ENCODE peak calls at places on chromosomes 1 and 21, in four cellular contexts. J is IMR-90, Q is mesendoderm, F is H1. E is an unnamed sample.

GRCh38 chr1:204438628-204439027 is 27.0 kb upstream of the PPP1R15B start:
- DNase-seq in F (no peak), J (peak), Q (no peak), E (no peak)

GRCh38 chr1:65255088-65256050 is 54.0 kb upstream of the DNAJC6 start:
- DNase-seq in Q (peak), J (no peak), F (no peak), E (peak)

GRCh38 chr1:205596876-205597275 is 34.9 kb downstream of the ELK4 start:
- DNase-seq in F (no peak), Q (no peak), J (no peak), E (no peak)

GRCh38 chr21:16608209-16608830 is 878.5 kb downstream of the USP25 start:
- DNase-seq in F (no peak), J (no peak), Q (peak), E (no peak)

GRCh38 chr1:12600880-12601633 is 17.0 kb downstream of the DHRS3 start:
- DNase-seq in J (no peak), F (no peak), Q (peak), E (peak)

GRCh38 chr1:116945421-116945820 is 35.7 kb downstream of the PTGFRN start:
- DNase-seq in J (no peak), Q (no peak), F (no peak), E (no peak)

GRCh38 chr1:218779341-218779831 is 394.3 kb upstream of the LYPLAL1 start:
- DNase-seq in F (no peak), J (peak), Q (peak), E (no peak)

GRCh38 chr1:109091196-109092193 is 931 bp downstream of the TMEM167B start:
- DNase-seq in F (no peak), J (peak), Q (no peak), E (no peak)

GRCh38 chr1:117580882-117581281 is 25.0 kb upstream of the TENT5C start:
- DNase-seq in J (no peak), F (no peak), Q (no peak), E (no peak)

GRCh38 chr21:40191616-40192015 is 324.4 kb downstream of the PCP4 start:
- DNase-seq in Q (no peak), F (no peak), J (no peak), E (no peak)

GRCh38 chr1:153842006-153842471 is 66.8 kb downstream of the SLC27A3 start:
- DNase-seq in F (no peak), Q (no peak), J (peak), E (no peak)

GRCh38 chr1:194658090-194658439 is 1471.7 kb upstream of the B3GALT2 start:
- DNase-seq in F (no peak), Q (no peak), J (peak), E (no peak)

GRCh38 chr1:62466982-62467532 is 30.2 kb downstream of the USP1 start:
- DNase-seq in Q (no peak), F (no peak), J (peak), E (no peak)

GRCh38 chr21:37508341-37508740 is 141.8 kb downstream of the DYRK1A start:
- DNase-seq in Q (no peak), J (no peak), F (no peak), E (no peak)

GRCh38 chr1:235324296-235324695 is 3.7 kb downstream of the ARID4B start:
- DNase-seq in F (no peak), Q (no peak), J (no peak), E (no peak)

GRCh38 chr1:235325854-235326253 is 2.1 kb downstream of the ARID4B start:
- DNase-seq in F (no peak), J (no peak), Q (no peak), E (no peak)

GRCh38 chr1:235327559-235328270 is at the start of gene ARID4B:
- DNase-seq in J (no peak), F (no peak), Q (no peak), E (no peak)

GRCh38 chr1:235326719-235327558 is 1.0 kb downstream of the ARID4B start:
- DNase-seq in Q (peak), F (no peak), J (no peak), E (peak)

GRCh38 chr1:235325139-235325538 is 2.8 kb downstream of the ARID4B start:
- DNase-seq in J (no peak), Q (no peak), F (no peak), E (no peak)
- H3K56ac ChIP-seq in J (no peak), Q (no peak), F (no peak), E (no peak)

GRCh38 chr1:43062527-43063080 is 103.9 kb upstream of the SLC2A1 start:
- DNase-seq in F (no peak), J (no peak), Q (no peak), E (no peak)
- H3K56ac ChIP-seq in F (no peak), J (no peak), Q (peak), E (peak)

GRCh38 chr1:61131248-61131647 is 48.9 kb downstream of the NFIA start:
- DNase-seq in J (no peak), F (no peak), Q (no peak), E (no peak)

GRCh38 chr1:61132176-61133047 is 50.1 kb downstream of the NFIA start:
- DNase-seq in Q (no peak), J (peak), F (no peak), E (no peak)

GRCh38 chr1:61131716-61132115 is 49.4 kb downstream of the NFIA start:
- DNase-seq in Q (no peak), J (peak), F (no peak), E (no peak)

GRCh38 chr1:61135286-61135685 is 52.9 kb downstream of the NFIA start:
- DNase-seq in Q (no peak), F (no peak), J (no peak), E (no peak)

GRCh38 chr1:61133048-61134019 is 51.0 kb downstream of the NFIA start:
- DNase-seq in J (no peak), F (no peak), Q (no peak), E (no peak)
- H3K56ac ChIP-seq in J (no peak), F (no peak), Q (no peak), E (no peak)

DNA sequence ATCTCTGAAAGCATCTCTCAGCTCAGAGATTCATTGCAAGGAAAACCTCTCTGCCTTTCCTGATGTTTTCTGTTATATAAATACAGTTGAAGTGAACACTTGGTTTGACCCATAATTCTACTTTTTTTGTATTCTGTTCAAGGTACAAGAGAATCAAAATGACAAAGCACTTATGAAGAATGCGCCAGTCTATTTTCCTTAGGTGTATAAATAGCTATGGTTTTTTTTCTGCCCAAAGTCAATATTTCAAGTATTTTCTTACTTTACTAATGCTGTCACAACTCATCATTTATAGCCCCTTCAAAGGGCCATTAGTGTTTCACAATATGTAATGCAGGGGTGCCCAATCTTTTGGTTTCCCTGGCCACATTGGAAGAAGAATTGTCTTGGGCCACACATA is 142.5 kb upstream of the C1orf105 start:
- DNase-seq in Q (no peak), J (no peak), F (no peak), E (no peak)
- H3K56ac ChIP-seq in Q (no peak), J (no peak), F (no peak), E (no peak)

GRCh38 chr1:85580046-85580411 is 532 bp upstream of the CCN1 start:
- DNase-seq in F (no peak), Q (no peak), J (peak), E (no peak)
- H3K56ac ChIP-seq in F (no peak), Q (peak), J (peak), E (no peak)